ENCODE peak calls at places on chromosomes 11 and 22, in seven cellular contexts. K, M, U, V, J, O and L are unnamed samples.

GRCh38 chr11:71269603-71270511 is 17.5 kb upstream of the SHANK2 start:
- DNase-seq in K (no peak), M (no peak), U (no peak), V (peak), J (no peak), O (no peak), L (no peak)

GRCh38 chr11:126426820-126427749 is 71.6 kb downstream of the ST3GAL4 start:
- DNase-seq in K (no peak), M (no peak), U (no peak), V (no peak), J (no peak), O (no peak), L (no peak)

GRCh38 chr11:17508816-17509215 is 32.2 kb upstream of the ABCC8 start:
- DNase-seq in K (no peak), M (no peak), U (no peak), V (no peak), J (no peak), O (no peak), L (no peak)

GRCh38 chr11:69986421-69987229 is 91.5 kb upstream of the ANO1 start:
- DNase-seq in K (no peak), M (no peak), U (no peak), V (no peak), J (no peak), O (no peak), L (no peak)

GRCh38 chr11:132202621-132203020 is 832.2 kb downstream of the NTM start:
- DNase-seq in K (peak), M (no peak), U (no peak), V (no peak), J (no peak), O (no peak), L (no peak)

GRCh38 chr11:114775849-114776621 is 97.7 kb downstream of the NXPE2 start:
- DNase-seq in K (no peak), M (no peak), U (no peak), V (no peak), J (no peak), O (no peak), L (no peak)

GRCh38 chr11:47606731-47607130 is 12.5 kb upstream of the C1QTNF4 start:
- DNase-seq in K (peak), M (no peak), U (no peak), V (peak), J (no peak), O (no peak), L (peak)

GRCh38 chr22:47064416-47064815 is 302.0 kb downstream of the TBC1D22A start:
- DNase-seq in K (no peak), M (no peak), U (no peak), V (no peak), J (no peak), O (no peak), L (no peak)